ENCODE peak calls at places on chromosomes 4 and X, in seven cellular contexts. P is cardiac muscle cell; H is psoas muscle; S is ovary; R is CD8-positive, alpha-beta memory T cell; K is heart right ventricle; T is CD4-positive, CD25-positive, alpha-beta regulatory T cell. X is an unnamed sample.

GRCh38 chr4:112431158-112431557 is 84.8 kb downstream of the NEUROG2 start:
- DNase-seq in S (no peak), P (peak; percentile 17), K (no peak), R (no peak), T (no peak), H (no peak), X (no peak)

GRCh38 chr4:3413217-3413671 is 28.5 kb upstream of the HGFAC start:
- DNase-seq in H (no peak), S (peak; percentile 21), T (no peak), R (no peak), P (no peak), K (no peak), X (peak; percentile 7)

GRCh38 chr4:38674206-38675144 is 10.5 kb downstream of the KLF3 start:
- DNase-seq in R (no peak), S (no peak), H (no peak), K (no peak), P (peak; percentile 36), T (no peak), X (no peak)

GRCh38 chr4:54027311-54027710 is 37.1 kb downstream of the CHIC2 start:
- DNase-seq in K (no peak), H (no peak), P (no peak), S (no peak), R (no peak), T (no peak), X (no peak)

GRCh38 chr4:15754323-15754722 is 23.8 kb upstream of the CD38 start:
- DNase-seq in P (no peak), R (peak; percentile 57), T (peak; percentile 61), S (no peak), H (no peak), K (peak; percentile 15), X (no peak)

GRCh38 chr4:77586953-77587383 is 18.7 kb upstream of the CXCL13 start:
- DNase-seq in K (no peak), P (no peak), H (no peak), S (no peak), T (no peak), R (peak; percentile 77), X (no peak)

GRCh38 chrX:152637649-152638442 is at the start of gene GABRQ:
- DNase-seq in T (no peak), P (peak; percentile 72), K (no peak), H (peak; percentile 29), S (no peak), R (no peak), X (no peak)

GRCh38 chr4:74932832-74933561 is at the start of gene PARM1:
- DNase-seq in R (peak; percentile 47), H (peak; percentile 90), K (peak; percentile 90), P (peak; percentile 93), T (no peak), S (peak; percentile 84), X (peak; percentile 59)

GRCh38 chr4:188975271-188975670 is 836.0 kb downstream of the TRIML1 start:
- DNase-seq in S (no peak), K (no peak), T (no peak), H (no peak), R (no peak), P (no peak), X (no peak)

GRCh38 chr4:144288011-144288903 is 147.7 kb upstream of the GYPA start:
- DNase-seq in H (no peak), R (no peak), T (no peak), S (no peak), K (no peak), P (no peak), X (no peak)

GRCh38 chr4:95541889-95542607 is 6.7 kb downstream of the UNC5C start:
- DNase-seq in H (no peak), T (no peak), K (no peak), R (no peak), S (no peak), P (no peak), X (no peak)

GRCh38 chr4:184487503-184487902 is 13.2 kb upstream of the IRF2 start:
- DNase-seq in S (no peak), H (no peak), R (no peak), T (no peak), K (no peak), P (no peak), X (no peak)

GRCh38 chrX:259692-260355 is 21.4 kb upstream of the PLCXD1 start:
- DNase-seq in K (no peak), P (no peak), S (no peak), H (no peak), R (no peak), T (no peak), X (no peak)

GRCh38 chr4:1380368-1381151 is 25.7 kb downstream of the NKX1-1 start:
- DNase-seq in T (no peak), S (no peak), P (no peak), R (peak; percentile 24), K (no peak), H (peak; percentile 9), X (no peak)

GRCh38 chrX:68694429-68695205 is 47.2 kb downstream of the STARD8 start:
- DNase-seq in T (no peak), P (no peak), R (no peak), H (no peak), S (no peak), K (no peak), X (no peak)

GRCh38 chrX:74280759-74281158 is 23.2 kb upstream of the ZCCHC13 start:
- DNase-seq in S (no peak), R (no peak), P (no peak), T (no peak), K (no peak), H (no peak), X (no peak)

GRCh38 chr4:66930216-66930615 is 615.1 kb downstream of the CENPC start:
- DNase-seq in R (no peak), K (no peak), S (no peak), H (no peak), T (no peak), P (no peak), X (no peak)

GRCh38 chr4:76108467-76109181 is 34.1 kb downstream of the ART3 start:
- DNase-seq in P (no peak), K (no peak), S (no peak), R (no peak), H (no peak), T (no peak), X (no peak)

GRCh38 chrX:17656035-17656418 is 81.3 kb upstream of the SCML1 start:
- DNase-seq in R (no peak), S (peak; percentile 18), K (no peak), H (no peak), T (no peak), P (peak; percentile 39), X (no peak)

GRCh38 chr4:169619518-169619957 is 840 bp upstream of the CLCN3 start:
- DNase-seq in T (peak; percentile 67), R (peak; percentile 73), K (peak; percentile 36), P (peak; percentile 65), H (no peak), S (no peak), X (peak; percentile 39)

GRCh38 chrX:135411893-135412292 is 9.9 kb upstream of the SMIM10L2A start:
- DNase-seq in H (no peak), R (no peak), S (no peak), K (no peak), P (no peak), T (no peak), X (no peak)

GRCh38 chrX:135410861-135411627 is 10.7 kb upstream of the SMIM10L2A start:
- DNase-seq in K (no peak), T (no peak), H (no peak), R (no peak), P (no peak), S (no peak), X (no peak)

GRCh38 chrX:135403374-135403773 is 18.4 kb upstream of the SMIM10L2A start:
- DNase-seq in P (no peak), S (no peak), H (no peak), K (no peak), T (no peak), R (no peak), X (no peak)

DNA sequence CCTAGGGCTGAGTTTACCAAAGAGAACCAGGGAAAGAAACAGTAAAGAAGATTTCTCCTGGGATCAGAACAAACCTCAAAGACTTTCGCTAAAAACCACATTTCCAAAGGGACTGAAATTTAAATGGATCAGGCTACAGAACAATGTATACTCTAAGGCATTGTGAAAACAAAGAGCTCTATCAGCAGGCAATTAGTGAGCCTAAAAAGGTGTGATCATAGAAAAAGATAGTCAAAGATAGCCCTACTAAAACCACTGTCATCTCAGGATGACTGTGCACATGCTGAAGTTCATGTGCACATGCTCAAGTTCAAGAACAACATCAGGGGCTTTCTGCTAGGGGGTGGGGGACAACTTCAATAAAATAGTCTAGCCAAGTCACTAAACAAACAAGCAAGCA is 12.9 kb upstream of the SMIM10L2A start:
- DNase-seq in R (no peak), H (no peak), P (no peak), T (no peak), S (no peak), K (no peak), X (no peak)
- H3K27ac ChIP-seq in R (no peak overlapping the region), H (no peak overlapping the region), P (no peak overlapping the region), T (no peak overlapping the region), S (no peak overlapping the region), K (no peak overlapping the region), X (no peak overlapping the region)

GRCh38 chr4:6281436-6282144 is 11.9 kb downstream of the WFS1 start:
- DNase-seq in R (no peak), S (peak; percentile 54), P (no peak), K (peak; percentile 68), H (no peak), T (no peak), X (no peak)
- H3K4me1 ChIP-seq in R (peaks cover 11% of the 10 kb centered on the region), S (peaks cover 51% of the 10 kb centered on the region), P (no peaks in the 10 kb centered on the region), K (peaks cover 33% of the 10 kb centered on the region), H (no peaks in the 10 kb centered on the region), T (peaks cover 8% of the 10 kb centered on the region), X (no peaks in the 10 kb centered on the region)

GRCh38 chr4:73891326-73891725 is 22.1 kb downstream of the CXCL1 start:
- DNase-seq in K (no peak), P (no peak), S (no peak), T (no peak), H (no peak), R (no peak), X (no peak)
- H3K27ac ChIP-seq in K (no peak overlapping the region), P (no peak overlapping the region), S (no peak overlapping the region), T (no peak overlapping the region), H (no peak overlapping the region), R (no peak overlapping the region), X (no peak overlapping the region)

DNA sequence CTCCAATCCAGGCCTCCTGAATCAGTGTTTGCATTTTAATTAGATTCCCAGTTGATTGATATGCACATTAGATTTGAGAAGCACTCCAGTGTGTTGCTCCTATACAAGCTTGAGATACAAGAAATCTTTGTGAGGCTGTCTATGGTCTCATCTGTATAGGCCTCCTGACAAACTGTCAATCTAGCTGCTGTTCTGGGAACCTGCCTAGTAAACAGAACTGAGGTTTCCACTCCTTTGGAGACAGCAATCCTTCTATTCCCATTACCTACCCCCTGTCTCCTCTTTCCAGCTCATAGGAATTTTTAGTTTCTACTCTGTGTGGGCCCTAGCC is 306.1 kb upstream of the EMCN start:
- DNase-seq in K (no peak), T (no peak), S (no peak), H (no peak), P (no peak), R (no peak), X (no peak)
- H3K4me1 ChIP-seq in K (no peaks in the 10 kb centered on the region), T (no peaks in the 10 kb centered on the region), S (no peaks in the 10 kb centered on the region), H (peaks cover 4% of the 10 kb centered on the region), P (no peaks in the 10 kb centered on the region), R (no peaks in the 10 kb centered on the region), X (no peaks in the 10 kb centered on the region)

X was measured in tibial nerve.